ENCODE peak calls at places on chromosomes 1 and 21, in ten cellular contexts. One of them, this sample, is unnamed.

GRCh38 chr1:6349254-6349943 is 44.2 kb downstream of the ACOT7 start:
- DNase-seq in HT-29: no peak
- DNase-seq in stimulated activated effector memory CD8-positive, alpha-beta T cell treated with anti-CD3 and anti-CD28 coated beads, Interleukin-12 subunit alpha, Interleukin-12 subunit beta, amount 100 ng/mL, for 72 hours: no peak
- DNase-seq in fibroblast of villous mesenchyme: no peak
- DNase-seq in midbrain: no peak
- DNase-seq in globus pallidus: no peak
- DNase-seq in COLO829: no peak
- DNase-seq in effector memory CD4-positive, alpha-beta T cell: no peak
- DNase-seq in EH: no peak
- DNase-seq in Ammon's horn: no peak
- DNase-seq in this sample: no peak

GRCh38 chr1:205448540-205449253 is 7.1 kb downstream of the BLACAT1 start:
- DNase-seq in HT-29: peak; percentile 48
- DNase-seq in stimulated activated effector memory CD8-positive, alpha-beta T cell treated with anti-CD3 and anti-CD28 coated beads, Interleukin-12 subunit alpha, Interleukin-12 subunit beta, amount 100 ng/mL, for 72 hours: no peak
- DNase-seq in fibroblast of villous mesenchyme: no peak
- DNase-seq in midbrain: no peak
- DNase-seq in globus pallidus: no peak
- DNase-seq in COLO829: no peak
- DNase-seq in effector memory CD4-positive, alpha-beta T cell: no peak
- DNase-seq in EH: no peak
- DNase-seq in Ammon's horn: no peak
- DNase-seq in this sample: no peak

GRCh38 chr1:53835491-53835890 is 2.6 kb downstream of the NDC1 start:
- DNase-seq in HT-29: no peak
- DNase-seq in stimulated activated effector memory CD8-positive, alpha-beta T cell treated with anti-CD3 and anti-CD28 coated beads, Interleukin-12 subunit alpha, Interleukin-12 subunit beta, amount 100 ng/mL, for 72 hours: no peak
- DNase-seq in fibroblast of villous mesenchyme: peak; percentile 58
- DNase-seq in midbrain: no peak
- DNase-seq in globus pallidus: no peak
- DNase-seq in COLO829: no peak
- DNase-seq in effector memory CD4-positive, alpha-beta T cell: no peak
- DNase-seq in EH: peak; percentile 77
- DNase-seq in Ammon's horn: no peak
- DNase-seq in this sample: no peak

GRCh38 chr1:14969006-14969405 is 184.5 kb upstream of the TMEM51 start:
- DNase-seq in HT-29: no peak
- DNase-seq in stimulated activated effector memory CD8-positive, alpha-beta T cell treated with anti-CD3 and anti-CD28 coated beads, Interleukin-12 subunit alpha, Interleukin-12 subunit beta, amount 100 ng/mL, for 72 hours: peak; percentile 57
- DNase-seq in fibroblast of villous mesenchyme: no peak
- DNase-seq in midbrain: no peak
- DNase-seq in globus pallidus: no peak
- DNase-seq in COLO829: peak; percentile 3
- DNase-seq in effector memory CD4-positive, alpha-beta T cell: no peak
- DNase-seq in EH: peak; percentile 46
- DNase-seq in Ammon's horn: no peak
- DNase-seq in this sample: no peak

GRCh38 chr1:83901547-83902155 is 97.3 kb downstream of the TTLL7 start:
- DNase-seq in HT-29: peak; percentile 65
- DNase-seq in stimulated activated effector memory CD8-positive, alpha-beta T cell treated with anti-CD3 and anti-CD28 coated beads, Interleukin-12 subunit alpha, Interleukin-12 subunit beta, amount 100 ng/mL, for 72 hours: no peak
- DNase-seq in fibroblast of villous mesenchyme: peak; percentile 62
- DNase-seq in midbrain: no peak
- DNase-seq in globus pallidus: no peak
- DNase-seq in COLO829: no peak
- DNase-seq in effector memory CD4-positive, alpha-beta T cell: no peak
- DNase-seq in EH: peak; percentile 90
- DNase-seq in Ammon's horn: no peak
- DNase-seq in this sample: no peak

GRCh38 chr1:92805216-92805615 is 20.3 kb upstream of the EVI5 start:
- DNase-seq in HT-29: no peak
- DNase-seq in stimulated activated effector memory CD8-positive, alpha-beta T cell treated with anti-CD3 and anti-CD28 coated beads, Interleukin-12 subunit alpha, Interleukin-12 subunit beta, amount 100 ng/mL, for 72 hours: no peak
- DNase-seq in fibroblast of villous mesenchyme: no peak
- DNase-seq in midbrain: no peak
- DNase-seq in globus pallidus: no peak
- DNase-seq in COLO829: no peak
- DNase-seq in effector memory CD4-positive, alpha-beta T cell: no peak
- DNase-seq in EH: no peak
- DNase-seq in Ammon's horn: no peak
- DNase-seq in this sample: no peak

GRCh38 chr1:8408151-8408839 is 90.4 kb downstream of the SLC45A1 start:
- DNase-seq in HT-29: peak; percentile 72
- DNase-seq in stimulated activated effector memory CD8-positive, alpha-beta T cell treated with anti-CD3 and anti-CD28 coated beads, Interleukin-12 subunit alpha, Interleukin-12 subunit beta, amount 100 ng/mL, for 72 hours: no peak
- DNase-seq in fibroblast of villous mesenchyme: peak; percentile 89
- DNase-seq in midbrain: no peak
- DNase-seq in globus pallidus: no peak
- DNase-seq in COLO829: no peak
- DNase-seq in effector memory CD4-positive, alpha-beta T cell: no peak
- DNase-seq in EH: peak; percentile 88
- DNase-seq in Ammon's horn: no peak
- DNase-seq in this sample: peak; percentile 57

GRCh38 chr1:28506907-28507246 is 1.0 kb downstream of the RCC1 start:
- DNase-seq in HT-29: no peak
- DNase-seq in stimulated activated effector memory CD8-positive, alpha-beta T cell treated with anti-CD3 and anti-CD28 coated beads, Interleukin-12 subunit alpha, Interleukin-12 subunit beta, amount 100 ng/mL, for 72 hours: no peak
- DNase-seq in fibroblast of villous mesenchyme: no peak
- DNase-seq in midbrain: no peak
- DNase-seq in globus pallidus: no peak
- DNase-seq in COLO829: no peak
- DNase-seq in effector memory CD4-positive, alpha-beta T cell: no peak
- DNase-seq in EH: no peak
- DNase-seq in Ammon's horn: no peak
- DNase-seq in this sample: no peak

GRCh38 chr1:11731719-11732283 is 4.1 kb upstream of the AGTRAP start:
- DNase-seq in HT-29: no peak
- DNase-seq in stimulated activated effector memory CD8-positive, alpha-beta T cell treated with anti-CD3 and anti-CD28 coated beads, Interleukin-12 subunit alpha, Interleukin-12 subunit beta, amount 100 ng/mL, for 72 hours: no peak
- DNase-seq in fibroblast of villous mesenchyme: peak; percentile 79
- DNase-seq in midbrain: peak; percentile 91
- DNase-seq in globus pallidus: peak; percentile 95
- DNase-seq in COLO829: no peak
- DNase-seq in effector memory CD4-positive, alpha-beta T cell: no peak
- DNase-seq in EH: peak; percentile 46
- DNase-seq in Ammon's horn: peak; percentile 95
- DNase-seq in this sample: no peak

GRCh38 chr21:34243562-34243961 is 120.2 kb upstream of the KCNE2 start:
- DNase-seq in HT-29: peak; percentile 2
- DNase-seq in stimulated activated effector memory CD8-positive, alpha-beta T cell treated with anti-CD3 and anti-CD28 coated beads, Interleukin-12 subunit alpha, Interleukin-12 subunit beta, amount 100 ng/mL, for 72 hours: no peak
- DNase-seq in fibroblast of villous mesenchyme: peak; percentile 66
- DNase-seq in midbrain: no peak
- DNase-seq in globus pallidus: no peak
- DNase-seq in COLO829: no peak
- DNase-seq in effector memory CD4-positive, alpha-beta T cell: no peak
- DNase-seq in EH: peak; percentile 33
- DNase-seq in Ammon's horn: no peak
- DNase-seq in this sample: no peak

GRCh38 chr21:16363563-16363962 is 633.8 kb downstream of the USP25 start:
- DNase-seq in HT-29: no peak
- DNase-seq in stimulated activated effector memory CD8-positive, alpha-beta T cell treated with anti-CD3 and anti-CD28 coated beads, Interleukin-12 subunit alpha, Interleukin-12 subunit beta, amount 100 ng/mL, for 72 hours: no peak
- DNase-seq in fibroblast of villous mesenchyme: no peak
- DNase-seq in midbrain: no peak
- DNase-seq in globus pallidus: no peak
- DNase-seq in COLO829: no peak
- DNase-seq in effector memory CD4-positive, alpha-beta T cell: no peak
- DNase-seq in EH: no peak
- DNase-seq in Ammon's horn: no peak
- DNase-seq in this sample: no peak

This sample was measured in thoracic aorta.